ENCODE peak calls at places on chromosomes 6 and 20, in six cellular contexts. D is iPS DF 6.9, G is ovary, U is endothelial cell of umbilical vein, F is ascending aorta, R is uterus. N is an unnamed sample. For H3K9me3, the result is how much of the 10 kb centered on the place peaks cover.

GRCh38 chr6:74357329-74357728 is 661.3 kb downstream of the CD109 start:
- DNase-seq in F (no peak), R (no peak), U (no peak), G (no peak), D (no peak), N (no peak)

GRCh38 chr6:119533603-119534279 is 184.2 kb upstream of the MAN1A1 start:
- DNase-seq in D (no peak), U (no peak), F (no peak), G (no peak), R (no peak), N (no peak)

GRCh38 chr20:33954504-33954903 is 39.2 kb upstream of the RALY start:
- DNase-seq in F (no peak), R (no peak), U (no peak), D (no peak), G (no peak), N (no peak)

GRCh38 chr6:32763417-32763816 is at the start of gene HLA-DQB2:
- DNase-seq in F (no peak), U (peak), R (no peak), D (no peak), G (no peak), N (no peak)

GRCh38 chr6:55290736-55291135 is 36.5 kb upstream of the GFRAL start:
- DNase-seq in D (no peak), F (no peak), G (no peak), R (no peak), U (no peak), N (no peak)

GRCh38 chr6:38671885-38672467 is 31.0 kb downstream of the GLO1 start:
- DNase-seq in R (no peak), D (peak), G (peak), F (no peak), U (peak), N (no peak)

GRCh38 chr6:168666751-168667427 is 225.9 kb downstream of the SMOC2 start:
- DNase-seq in R (no peak), D (no peak), G (no peak), F (no peak), U (no peak), N (no peak)

GRCh38 chr6:43391448-43392031 is 22.1 kb upstream of the ZNF318 start:
- DNase-seq in F (no peak), D (no peak), G (no peak), U (no peak), R (no peak), N (no peak)

GRCh38 chr20:50652702-50653294 is 38.5 kb downstream of the RIPOR3 start:
- DNase-seq in F (no peak), R (no peak), U (no peak), G (no peak), D (no peak), N (no peak)

GRCh38 chr6:154386848-154387717 is 30.5 kb upstream of the IPCEF1 start:
- DNase-seq in G (no peak), R (no peak), D (no peak), F (no peak), U (peak), N (no peak)

GRCh38 chr6:144482142-144482541 is 197.0 kb downstream of the UTRN start:
- DNase-seq in F (no peak), D (peak), G (peak), R (peak), U (peak), N (peak)

GRCh38 chr6:71642120-71642519 is 244.2 kb upstream of the RIMS1 start:
- DNase-seq in R (no peak), D (no peak), U (no peak), G (no peak), F (no peak), N (no peak)

GRCh38 chr6:107331409-107332386 is 127.7 kb downstream of the PDSS2 start:
- DNase-seq in G (no peak), R (no peak), D (no peak), F (no peak), U (no peak), N (no peak)

GRCh38 chr6:122323361-122323760 is 76.1 kb upstream of the HSF2 start:
- DNase-seq in F (no peak), R (no peak), U (no peak), G (no peak), D (no peak), N (no peak)

GRCh38 chr6:71698698-71699097 is 187.7 kb upstream of the RIMS1 start:
- DNase-seq in D (no peak), G (no peak), F (no peak), R (no peak), U (no peak), N (no peak)

GRCh38 chr6:101199441-101199840 is 194.1 kb upstream of the GRIK2 start:
- DNase-seq in F (no peak), G (no peak), R (no peak), U (no peak), D (no peak), N (no peak)

DNA sequence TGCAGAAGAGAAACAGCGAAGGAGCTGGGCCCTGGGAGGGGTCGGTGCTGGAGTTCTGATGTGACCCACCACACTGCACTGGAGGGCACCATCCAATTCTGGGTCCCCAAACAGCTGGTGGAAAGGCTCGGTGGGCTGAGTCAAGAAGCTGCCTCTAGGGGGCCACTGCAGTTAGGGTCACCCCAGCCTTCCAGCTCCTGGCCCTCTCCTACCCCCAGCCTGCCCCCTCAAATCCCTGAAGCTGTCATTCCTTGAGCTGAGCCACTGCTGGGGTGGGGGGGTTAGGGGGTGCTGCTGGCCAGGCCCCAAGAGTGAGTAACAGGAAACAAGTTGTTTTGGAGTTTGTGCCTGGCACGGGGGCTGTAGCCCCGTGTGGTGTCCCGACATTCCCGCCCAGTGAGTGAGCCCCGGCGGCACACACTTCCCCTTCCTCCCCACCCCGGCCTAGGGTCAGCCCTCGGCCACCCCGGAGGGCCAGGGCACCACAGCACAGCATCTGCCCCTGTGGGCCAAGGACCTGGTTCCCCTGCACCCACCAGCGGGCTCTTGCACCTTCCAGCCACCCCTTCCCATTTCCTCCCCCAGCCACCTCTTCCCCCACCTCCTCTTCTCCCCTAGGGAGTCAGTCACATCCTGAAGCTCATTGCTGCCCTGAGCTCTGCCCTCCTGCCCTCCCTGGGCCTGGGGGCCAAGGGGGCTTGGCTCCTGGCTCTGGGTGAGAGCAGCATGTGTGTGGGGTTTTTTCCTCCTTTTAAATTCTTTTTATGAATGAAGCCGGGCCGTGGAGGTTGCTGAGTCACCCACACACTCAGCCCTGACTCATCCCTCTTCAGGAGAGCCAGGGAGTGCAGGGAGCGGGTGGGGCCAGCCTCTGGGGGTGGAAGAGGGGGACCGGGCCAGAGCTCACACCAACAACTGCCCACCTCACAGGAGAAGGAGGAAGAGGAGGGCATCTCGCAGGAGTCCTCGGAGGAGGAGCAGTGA is 4.6 kb downstream of the SMIM29 start:
- DNase-seq in R (peak), F (peak), D (no peak), U (peak), G (peak), N (peak)
- H3K4me3 ChIP-seq in R (no peak), F (no peak), D (no peak), U (no peak), G (no peak), N (peak)

GRCh38 chr6:116011096-116011401 is 49.6 kb downstream of the FRK start:
- DNase-seq in R (no peak), F (no peak), U (no peak), G (no peak), D (no peak), N (no peak)
- H3K27ac ChIP-seq in R (no peak), F (no peak), U (no peak), G (no peak), D (no peak), N (no peak)

GRCh38 chr6:441126-441920 is 49.8 kb downstream of the IRF4 start:
- DNase-seq in D (no peak), F (no peak), G (no peak), R (no peak), U (no peak), N (no peak)

GRCh38 chr6:437042-437402 is 45.5 kb downstream of the IRF4 start:
- DNase-seq in F (no peak), D (no peak), G (no peak), U (no peak), R (no peak), N (no peak)

GRCh38 chr6:436308-437041 is 44.9 kb downstream of the IRF4 start:
- DNase-seq in G (no peak), U (no peak), F (no peak), R (no peak), D (no peak), N (no peak)

GRCh38 chr6:438634-439170 is 47.1 kb downstream of the IRF4 start:
- DNase-seq in G (no peak), F (no peak), D (no peak), R (no peak), U (no peak), N (no peak)

DNA sequence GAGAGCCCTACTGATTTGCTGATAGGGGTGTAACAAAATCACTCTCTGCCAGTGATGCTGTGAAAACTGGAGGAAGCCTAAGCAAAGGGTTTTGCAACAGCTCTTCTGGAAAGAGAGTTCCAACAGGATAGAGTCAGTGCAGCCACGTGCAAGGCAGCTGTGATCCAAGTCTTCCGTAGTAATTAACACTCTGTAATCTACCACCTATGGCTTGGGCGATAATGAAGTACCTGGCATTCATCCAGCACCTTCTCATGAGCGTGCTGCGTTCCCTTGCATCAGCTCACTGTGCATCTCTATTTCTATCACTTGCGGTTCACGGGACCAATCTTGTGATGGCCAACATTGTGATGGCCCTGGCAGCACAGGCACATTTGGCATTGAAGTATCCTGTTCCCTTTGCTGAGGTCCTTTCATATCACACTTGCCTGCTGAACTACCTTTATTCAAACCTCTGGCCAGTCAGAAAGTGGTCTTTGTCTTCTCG is 48.2 kb downstream of the IRF4 start:
- DNase-seq in D (no peak), F (no peak), R (no peak), U (no peak), G (no peak), N (no peak)
- H3K9me3 ChIP-seq in D (under half), F (under half), R (under half), U (under half), G (under half), N (under half)

GRCh38 chr6:151478670-151479069 is 15.1 kb upstream of the CCDC170 start:
- DNase-seq in U (no peak), D (no peak), F (no peak), G (no peak), R (no peak), N (no peak)

GRCh38 chr6:151481752-151482151 is 12.1 kb upstream of the CCDC170 start:
- DNase-seq in D (no peak), G (no peak), F (no peak), U (peak), R (no peak), N (no peak)

GRCh38 chr6:151477726-151478125 is 16.1 kb upstream of the CCDC170 start:
- DNase-seq in F (no peak), D (no peak), G (no peak), U (no peak), R (no peak), N (no peak)

DNA sequence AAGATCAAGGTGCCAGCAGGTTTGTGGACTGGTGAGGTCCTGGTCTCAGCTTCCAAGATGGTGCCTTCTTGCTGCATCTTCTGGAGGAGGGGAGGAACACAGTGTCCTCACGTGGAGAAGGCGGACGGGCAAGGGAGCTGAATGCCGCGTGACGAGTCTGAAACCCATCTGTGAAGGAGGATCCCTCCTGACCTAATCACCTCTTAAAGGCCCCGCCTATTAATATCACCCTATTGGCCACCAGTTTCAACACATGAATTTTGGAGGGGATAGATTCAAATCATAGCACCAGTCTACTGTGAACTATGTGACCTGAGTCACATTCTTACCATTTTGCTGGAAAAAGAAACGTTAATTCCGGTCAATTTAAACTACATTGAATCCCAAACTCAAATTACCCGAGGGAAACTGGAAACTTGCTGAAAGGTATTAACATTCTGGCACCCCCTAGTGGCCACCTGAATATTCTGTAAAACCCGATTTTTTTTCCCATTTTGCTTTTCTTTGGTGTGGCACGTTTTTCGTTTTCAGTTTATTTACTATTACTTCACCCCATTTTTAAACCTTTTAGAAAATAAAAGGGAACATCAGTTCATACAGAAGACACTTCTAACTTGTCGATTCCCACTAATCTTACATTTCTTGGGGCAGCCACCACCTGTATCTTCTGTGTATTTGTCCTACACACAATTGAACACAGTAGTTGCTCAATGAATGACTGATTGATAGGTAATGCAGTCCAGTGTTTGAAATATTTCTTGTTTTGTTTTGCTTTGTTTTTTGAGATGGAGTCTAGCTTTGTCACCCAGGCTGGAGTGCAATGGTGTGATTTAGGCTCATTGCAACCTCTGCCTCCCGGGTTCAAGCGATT is 17.9 kb upstream of the CCDC170 start:
- DNase-seq in U (peak), D (no peak), R (no peak), G (peak), F (no peak), N (no peak)
- H3K4me3 ChIP-seq in U (no peak), D (no peak), R (no peak), G (no peak), F (no peak), N (peak)

GRCh38 chr6:155882527-155883333 is 427.1 kb upstream of the NOX3 start:
- DNase-seq in U (peak), G (no peak), D (no peak), R (no peak), F (no peak), N (no peak)

GRCh38 chr6:155880905-155881304 is 425.3 kb upstream of the NOX3 start:
- DNase-seq in U (peak), R (no peak), D (no peak), F (no peak), G (no peak), N (no peak)

GRCh38 chr6:155883741-155884140 is 428.1 kb upstream of the NOX3 start:
- DNase-seq in R (no peak), F (no peak), G (peak), D (no peak), U (peak), N (no peak)

GRCh38 chr6:155881845-155882526 is 426.3 kb upstream of the NOX3 start:
- DNase-seq in G (no peak), F (no peak), D (no peak), U (peak), R (no peak), N (no peak)

GRCh38 chr6:155883334-155883731 is 427.7 kb upstream of the NOX3 start:
- DNase-seq in D (no peak), R (no peak), G (no peak), U (no peak), F (no peak), N (no peak)
- H3K27ac ChIP-seq in D (no peak), R (peak), G (peak), U (peak), F (no peak), N (no peak)

N was measured in thoracic aorta.